ENCODE peak calls at places on chromosome 9, in eight cellular contexts. C is H54, Y is erythroblast, N is right lobe of liver, X is spleen, I is K562, V is ovary, P is HCT116. T is an unnamed sample.
A peak's percentile ranks its signal among the peaks of the same experiment; 100 is the strongest.

GRCh38 chr9:101485873-101486692 is 47.6 kb upstream of the RNF20 start:
- DNase-seq in X (no peak), I (peak; percentile 17), Y (peak; percentile 65), C (no peak), N (peak; percentile 50), P (peak; percentile 44), V (peak; percentile 68), T (peak; percentile 70)

GRCh38 chr9:79120533-79121315 is 451.0 kb upstream of the TLE4 start:
- DNase-seq in C (no peak), V (no peak), P (no peak), N (no peak), I (no peak), Y (no peak), X (no peak), T (peak; percentile 16)

GRCh38 chr9:91334053-91334452 is 27.7 kb downstream of the AUH start:
- DNase-seq in V (no peak), N (no peak), X (no peak), P (no peak), C (no peak), Y (no peak), I (no peak), T (no peak)

GRCh38 chr9:117414906-117415583 is at the start of gene ASTN2:
- DNase-seq in X (no peak), V (no peak), P (no peak), N (no peak), C (no peak), I (no peak), Y (no peak), T (peak; percentile 38)

GRCh38 chr9:131078427-131079366 is 17.6 kb upstream of the AIF1L start:
- DNase-seq in V (no peak), I (peak; percentile 61), X (no peak), C (no peak), N (no peak), P (no peak), Y (no peak), T (no peak)

GRCh38 chr9:77982985-77983662 is 48.5 kb downstream of the GNAQ start:
- DNase-seq in Y (no peak), X (no peak), P (no peak), N (no peak), C (no peak), I (no peak), V (no peak), T (peak; percentile 27)

GRCh38 chr9:108622467-108622866 is 233.3 kb downstream of the ACTL7B start:
- DNase-seq in N (no peak), P (no peak), C (no peak), X (no peak), I (no peak), V (no peak), Y (no peak), T (no peak)

GRCh38 chr9:123686131-123686848 is 243.6 kb downstream of the DENND1A start:
- DNase-seq in C (no peak), P (no peak), I (no peak), X (no peak), N (no peak), Y (no peak), V (no peak), T (peak; percentile 64)

GRCh38 chr9:20402273-20402875 is 219.9 kb downstream of the MLLT3 start:
- DNase-seq in P (no peak), C (no peak), I (no peak), N (no peak), Y (no peak), V (no peak), X (no peak), T (no peak)

GRCh38 chr9:2235623-2236022 is 220.5 kb downstream of the SMARCA2 start:
- DNase-seq in N (no peak), C (no peak), V (no peak), P (no peak), I (no peak), X (no peak), Y (no peak), T (no peak)

GRCh38 chr9:94912700-94913249 is 186.3 kb downstream of the AOPEP start:
- DNase-seq in V (no peak), C (peak; percentile 90), N (no peak), X (no peak), Y (no peak), P (peak; percentile 78), I (no peak), T (no peak)

GRCh38 chr9:33170464-33171156 is 3.5 kb upstream of the B4GALT1 start:
- DNase-seq in V (peak; percentile 47), I (no peak), C (no peak), N (peak; percentile 94), P (peak; percentile 49), Y (peak; percentile 37), X (peak; percentile 81), T (peak; percentile 84)

GRCh38 chr9:81753436-81753835 is 64.1 kb upstream of the TLE1 start:
- DNase-seq in I (no peak), X (no peak), V (no peak), N (no peak), Y (no peak), C (no peak), P (no peak), T (no peak)

GRCh38 chr9:3887121-3887797 is 361.5 kb upstream of the RFX3 start:
- DNase-seq in X (no peak), V (no peak), N (no peak), C (no peak), P (no peak), Y (no peak), I (no peak), T (no peak)

DNA sequence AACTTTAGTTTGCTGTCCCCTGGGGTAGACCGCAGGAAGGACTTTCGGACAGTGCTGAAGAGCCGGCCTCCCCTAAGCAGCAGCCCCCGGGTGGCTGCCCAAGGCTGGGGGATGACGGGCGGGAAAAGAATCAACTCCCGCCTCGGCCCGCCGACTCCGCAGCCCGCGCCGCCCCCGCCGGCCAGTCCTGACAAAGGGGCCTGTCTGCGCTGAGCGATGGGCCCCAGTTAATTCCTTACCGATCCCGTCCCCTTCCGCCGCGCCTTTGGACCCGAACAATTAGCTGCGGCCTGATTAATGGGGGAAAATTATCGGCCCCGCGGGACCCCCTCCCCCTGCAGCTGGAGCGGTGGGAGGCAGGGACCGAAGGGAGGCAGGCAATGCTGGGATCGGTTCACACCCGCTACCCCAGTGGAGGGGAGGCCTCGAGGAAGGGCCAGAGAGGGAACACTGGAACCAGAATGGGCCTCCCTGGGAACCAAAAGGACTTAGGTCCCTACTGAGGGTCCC is 4.2 kb upstream of the DCTN3 start:
- DNase-seq in X (no peak), N (no peak), C (no peak), P (no peak), Y (no peak), V (no peak), I (no peak), T (no peak)
- TF ChIP-seq POLR2A in X (no peak), N (no peak), C (no peak), P (no peak), Y (no peak), V (no peak), I (no peak), T (no peak)

GRCh38 chr9:70412678-70413426 is 1.6 kb downstream of the KLF9 start:
- DNase-seq in N (peak; percentile 85), P (no peak), V (peak; percentile 94), I (peak; percentile 44), X (peak; percentile 93), C (peak; percentile 71), Y (peak; percentile 49), T (peak; percentile 93)

GRCh38 chr9:70413427-70413797 is 1.0 kb downstream of the KLF9 start:
- DNase-seq in I (peak; percentile 51), X (no peak), Y (peak; percentile 84), C (peak; percentile 53), N (no peak), V (no peak), P (no peak), T (no peak)

GRCh38 chr9:70410368-70410767 is 4.1 kb downstream of the KLF9 start:
- DNase-seq in I (no peak), P (no peak), N (no peak), Y (no peak), C (no peak), V (no peak), X (no peak), T (no peak)

GRCh38 chr9:70411141-70411929 is 3.1 kb downstream of the KLF9 start:
- DNase-seq in N (peak; percentile 62), C (peak; percentile 81), Y (no peak), P (no peak), V (peak; percentile 56), X (peak; percentile 79), I (peak; percentile 19), T (peak; percentile 66)

DNA sequence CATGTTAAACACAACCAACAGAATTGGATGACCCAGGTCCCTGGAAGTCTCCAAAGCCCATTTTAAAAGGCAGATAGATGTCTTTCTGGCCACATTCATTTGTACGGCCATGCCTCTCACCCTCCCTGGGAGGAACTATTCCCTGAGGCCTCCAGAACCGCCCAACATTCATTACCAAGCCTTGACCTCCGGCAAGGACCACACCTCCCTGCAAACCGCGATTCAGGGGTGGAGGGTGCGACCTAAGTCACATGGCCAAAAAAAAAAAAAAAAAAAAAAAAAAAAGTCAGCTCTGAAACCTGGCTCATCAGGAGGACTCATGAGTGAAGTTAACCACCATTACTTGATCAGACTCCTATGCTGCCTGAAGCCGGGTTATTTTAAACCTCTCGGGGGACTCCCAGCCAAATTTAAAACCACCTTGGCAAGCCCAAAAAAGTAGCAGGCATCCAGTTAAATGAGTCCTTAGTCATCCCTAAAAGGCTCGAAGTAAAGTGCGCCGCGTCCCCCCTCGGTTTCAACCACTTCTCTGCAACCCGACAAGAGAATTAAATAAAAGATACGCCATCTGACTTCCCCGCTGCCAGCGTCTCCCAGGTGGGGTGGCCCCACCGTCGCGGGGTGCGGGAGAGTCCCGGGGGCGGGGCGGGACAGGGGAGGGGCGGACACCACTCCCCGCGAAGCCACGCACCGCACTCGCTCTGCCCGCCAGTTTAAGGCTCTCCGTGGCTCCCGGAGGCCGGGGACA is 2.4 kb downstream of the KLF9 start:
- DNase-seq in V (peak; percentile 71), N (peak; percentile 81), X (peak; percentile 92), Y (peak; percentile 73), I (peak; percentile 60), P (peak; percentile 27), C (peak; percentile 96), T (peak; percentile 75)
- TF ChIP-seq POLR2A in V (no peak), N (peak; percentile 71), X (no peak), Y (peak; percentile 87), I (no peak), P (no peak), C (no peak), T (peak; percentile 51)

DNA sequence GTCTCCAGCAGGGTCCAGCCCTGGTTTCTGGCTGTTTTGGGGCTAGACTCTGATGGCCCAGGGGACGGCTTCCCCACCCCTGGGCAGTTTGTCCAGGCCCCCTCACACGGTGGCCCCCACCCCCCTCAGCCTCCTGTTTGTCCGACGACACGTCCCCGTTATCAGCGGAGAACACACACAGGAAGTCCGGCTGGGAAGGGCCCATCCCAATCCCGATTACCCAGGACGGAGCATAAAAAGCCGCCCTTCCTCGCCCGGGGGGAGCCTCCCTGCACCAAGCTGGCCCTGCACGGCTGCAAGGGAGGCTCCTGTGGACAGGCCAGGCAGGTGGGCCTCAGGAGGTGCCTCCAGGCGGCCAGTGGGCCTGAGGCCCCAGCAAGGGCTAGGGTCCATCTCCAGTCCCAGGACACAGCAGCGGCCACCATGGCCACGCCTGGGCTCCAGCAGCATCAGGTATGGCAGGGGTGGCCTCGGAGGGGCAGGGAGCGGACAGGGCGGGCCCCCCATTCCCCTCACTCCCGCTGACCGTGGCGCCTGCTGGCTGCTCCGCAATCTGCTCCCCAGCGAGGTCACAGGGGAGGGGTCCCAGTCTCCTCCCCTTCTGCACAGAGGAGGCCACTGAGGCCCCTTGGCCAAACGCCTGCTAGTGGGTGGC is at the start of gene EGFL7:
- DNase-seq in N (peak; percentile 67), C (no peak), P (no peak), V (no peak), Y (peak; percentile 56), I (peak; percentile 84), X (peak; percentile 90), T (no peak)
- TF ChIP-seq POLR2A in N (peak; percentile 49), C (no peak), P (no peak), V (no peak), Y (peak; percentile 68), I (peak; percentile 99), X (peak; percentile 70), T (peak; percentile 59)

GRCh38 chr9:133111461-133112360 is 9.3 kb downstream of the RALGDS start:
- DNase-seq in I (no peak), C (no peak), P (no peak), V (peak; percentile 18), X (peak; percentile 67), Y (no peak), N (no peak), T (no peak)
- TF ChIP-seq POLR2A in I (no peak), C (no peak), P (no peak), V (no peak), X (no peak), Y (no peak), N (no peak), T (no peak)

T was measured in adrenal gland.